ENCODE peak calls at places on chromosomes 16 and 17, in five cellular contexts. W, N, K, E and J are unnamed samples. For H3K27me3, the result is how much of the 10 kb centered on the place peaks cover.

GRCh38 chr16:84854759-84855158 is 35.0 kb downstream of the CRISPLD2 start:
- DNase-seq in K (no peak), W (no peak), E (no peak), N (no peak), J (no peak)

GRCh38 chr16:10612649-10613179 is 32.3 kb upstream of the EMP2 start:
- DNase-seq in N (no peak), E (no peak), W (no peak), K (no peak), J (no peak)

GRCh38 chr17:81330884-81331245 is 35.8 kb upstream of the SLC38A10 start:
- DNase-seq in K (no peak), E (no peak), N (no peak), W (no peak), J (no peak)

GRCh38 chr17:63117431-63117830 is 151.4 kb downstream of the TANC2 start:
- DNase-seq in E (no peak), K (no peak), N (no peak), W (no peak), J (no peak)

GRCh38 chr17:15185625-15185991 is 79.5 kb downstream of the PMP22 start:
- DNase-seq in W (no peak), N (no peak), E (no peak), K (peak), J (peak)

GRCh38 chr16:57807252-57807967 is 5.1 kb upstream of the KIFC3 start:
- DNase-seq in K (no peak), W (no peak), N (no peak), E (no peak), J (no peak)

GRCh38 chr17:68600123-68600880 is 865 bp downstream of the FAM20A start:
- DNase-seq in K (peak), W (no peak), E (peak), N (no peak), J (no peak)

GRCh38 chr17:82859431-82860403 is 19.9 kb upstream of the ZNF750 start:
- DNase-seq in E (no peak), N (no peak), W (no peak), K (no peak), J (peak)

GRCh38 chr17:15944720-15945492 is at the start of gene ADORA2B:
- DNase-seq in E (peak), K (peak), W (no peak), N (peak), J (peak)

GRCh38 chr17:65121916-65122821 is 15.0 kb upstream of the RGS9 start:
- DNase-seq in N (no peak), K (no peak), E (no peak), W (no peak), J (no peak)

GRCh38 chr16:75039941-75040340 is 41.1 kb downstream of the ZNRF1 start:
- DNase-seq in N (no peak), E (no peak), W (no peak), K (no peak), J (peak)

GRCh38 chr17:75847595-75848522 is 3.7 kb upstream of the UNC13D start:
- DNase-seq in E (no peak), N (peak), W (no peak), K (peak), J (no peak)

GRCh38 chr16:84449156-84450140 is 55.0 kb downstream of the MEAK7 start:
- DNase-seq in W (no peak), N (peak), E (no peak), K (no peak), J (no peak)

GRCh38 chr17:71117461-71117860 is 948.1 kb downstream of the KCNJ2 start:
- DNase-seq in E (no peak), K (no peak), N (no peak), W (no peak), J (no peak)

GRCh38 chr16:86343111-86343642 is 167.2 kb upstream of the FOXF1 start:
- DNase-seq in W (no peak), K (no peak), N (peak), E (peak), J (peak)

GRCh38 chr17:10812674-10813073 is 8.8 kb upstream of the TMEM238L start:
- DNase-seq in W (no peak), E (no peak), K (no peak), N (no peak), J (no peak)

GRCh38 chr16:2912330-2913199 is 834 bp downstream of the FLYWCH1 start:
- DNase-seq in E (peak), N (peak), K (peak), W (no peak), J (peak)

GRCh38 chr17:46984341-46984740 is 5.3 kb upstream of the RPRML start:
- DNase-seq in E (no peak), W (no peak), K (no peak), N (no peak), J (no peak)

GRCh38 chr16:84843149-84844048 is 23.6 kb downstream of the CRISPLD2 start:
- DNase-seq in W (no peak), E (no peak), K (no peak), N (no peak), J (no peak)

GRCh38 chr17:68401288-68401687 is 56.0 kb downstream of the WIPI1 start:
- DNase-seq in K (no peak), E (no peak), N (peak), W (no peak), J (no peak)

GRCh38 chr16:2765462-2766404 is 11.3 kb downstream of the ELOB start:
- DNase-seq in E (no peak), N (no peak), K (no peak), W (no peak), J (no peak)

GRCh38 chr17:66829883-66830282 is 5.0 kb upstream of the CACNG5 start:
- DNase-seq in E (no peak), N (peak), W (no peak), K (no peak), J (no peak)

GRCh38 chr17:15896277-15896676 is 48.7 kb upstream of the ADORA2B start:
- DNase-seq in K (no peak), E (no peak), W (no peak), N (no peak), J (no peak)

GRCh38 chr16:27445502-27446175 is 43.7 kb downstream of the IL21R start:
- DNase-seq in W (no peak), K (no peak), E (no peak), N (peak), J (no peak)

GRCh38 chr17:73782641-73783381 is 138.6 kb upstream of the SDK2 start:
- DNase-seq in N (no peak), W (no peak), E (no peak), K (no peak), J (no peak)

GRCh38 chr17:17387017-17387416 is 83.8 kb downstream of the NT5M start:
- DNase-seq in N (no peak), W (no peak), K (peak), E (no peak), J (no peak)

GRCh38 chr17:1109606-1110523 is 69.9 kb downstream of the ABR start:
- DNase-seq in W (no peak), K (no peak), E (no peak), N (no peak), J (no peak)

GRCh38 chr17:76217081-76217480 is 23.2 kb downstream of the RNF157 start:
- DNase-seq in N (no peak), K (no peak), W (no peak), E (no peak), J (no peak)

GRCh38 chr17:50365649-50366393 is 7.2 kb downstream of the MRPL27 start:
- DNase-seq in N (peak), W (no peak), E (no peak), K (no peak), J (no peak)

GRCh38 chr16:56343661-56344517 is 81.5 kb downstream of the AMFR start:
- DNase-seq in W (no peak), K (no peak), E (no peak), N (no peak), J (no peak)

GRCh38 chr17:75733471-75733870 is 12.2 kb downstream of the ITGB4 start:
- DNase-seq in K (no peak), E (no peak), W (no peak), N (no peak), J (no peak)

GRCh38 chr16:85401370-85401916 is 211.7 kb upstream of the GSE1 start:
- DNase-seq in W (no peak), K (peak), E (peak), N (peak), J (peak)

GRCh38 chr17:40516581-40517285 is 15.3 kb upstream of the TNS4 start:
- DNase-seq in E (peak), K (no peak), W (no peak), N (peak), J (no peak)

GRCh38 chr17:82956726-82957468 is 117.1 kb upstream of the ZNF750 start:
- DNase-seq in E (no peak), W (no peak), N (peak), K (no peak), J (no peak)

GRCh38 chr17:73553311-73553710 is 90.9 kb downstream of the SDK2 start:
- DNase-seq in N (no peak), E (no peak), K (no peak), W (no peak), J (no peak)

GRCh38 chr17:17902357-17902756 is 65.6 kb upstream of the SREBF1 start:
- DNase-seq in W (no peak), E (no peak), K (no peak), N (no peak), J (no peak)

GRCh38 chr17:67490471-67490870 is 113.4 kb downstream of the PITPNC1 start:
- DNase-seq in E (no peak), N (no peak), W (no peak), K (no peak), J (peak)

GRCh38 chr17:34840758-34841157 is 120.5 kb downstream of the CCT6B start:
- DNase-seq in E (no peak), W (no peak), N (no peak), K (no peak), J (no peak)

GRCh38 chr16:6382787-6383515 is 949.7 kb upstream of the RBFOX1 start:
- DNase-seq in E (no peak), W (no peak), N (no peak), K (no peak), J (no peak)

GRCh38 chr17:58513391-58513912 is 986 bp downstream of the MTMR4 start:
- DNase-seq in E (no peak), K (no peak), N (peak), W (no peak), J (no peak)
- TF ChIP-seq POLR2A in E (no peak), K (no peak), N (no peak), W (no peak), J (no peak)

GRCh38 chr17:79087428-79088143 is 13.0 kb downstream of the ENGASE start:
- DNase-seq in K (peak), N (peak), W (no peak), E (peak), J (peak)

GRCh38 chr17:79084291-79085153 is 9.9 kb downstream of the ENGASE start:
- DNase-seq in W (no peak), E (no peak), K (no peak), N (no peak), J (no peak)

GRCh38 chr17:79086609-79087427 is 12.2 kb downstream of the ENGASE start:
- DNase-seq in W (no peak), K (no peak), E (no peak), N (no peak), J (no peak)

GRCh38 chr17:79085154-79085920 is 10.7 kb downstream of the ENGASE start:
- DNase-seq in N (no peak), K (no peak), E (no peak), W (no peak), J (no peak)

DNA sequence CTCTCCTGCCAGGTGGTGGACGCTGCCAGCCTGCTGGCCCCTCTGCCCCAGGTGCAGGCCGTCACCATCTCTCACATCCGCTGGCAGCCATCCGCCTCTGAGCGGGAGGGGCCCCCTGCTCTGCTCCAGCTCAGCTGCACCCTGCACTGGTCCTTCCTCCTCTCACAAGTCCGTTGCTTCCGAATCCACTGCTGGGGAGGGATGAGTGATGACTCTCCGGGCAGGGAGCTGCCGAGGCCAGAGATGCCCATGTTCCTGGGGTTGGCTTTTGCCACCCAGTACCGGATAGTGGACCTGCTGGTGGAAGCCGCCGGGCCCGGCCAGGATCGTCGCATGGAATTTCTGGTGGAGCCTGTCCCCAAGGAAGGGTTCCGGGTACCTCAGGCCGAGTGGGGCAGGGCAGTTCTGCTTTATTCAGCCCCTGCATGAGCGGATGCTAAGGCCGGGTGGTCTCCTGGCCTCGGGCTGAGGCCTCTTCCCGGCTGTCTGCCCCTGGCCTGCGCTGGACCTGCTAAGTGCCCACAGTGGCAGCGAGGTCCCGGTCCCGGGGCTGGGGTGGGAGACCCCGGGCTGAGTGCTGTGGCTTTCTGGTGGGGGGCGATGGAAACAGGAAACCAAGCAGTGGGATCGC is 11.4 kb downstream of the ENGASE start:
- DNase-seq in W (no peak), K (no peak), E (no peak), N (no peak), J (peak)
- H3K27me3 ChIP-seq in W (under half), K (under half), E (under half), N (under half), J (under half)

GRCh38 chr17:27078296-27078695 is 215.6 kb upstream of the WSB1 start:
- DNase-seq in N (no peak), K (no peak), W (no peak), E (no peak), J (no peak)

GRCh38 chr17:27082023-27082774 is 211.7 kb upstream of the WSB1 start:
- DNase-seq in W (no peak), K (no peak), E (no peak), N (no peak), J (no peak)

GRCh38 chr17:27081002-27081638 is 212.8 kb upstream of the WSB1 start:
- DNase-seq in N (no peak), W (no peak), K (no peak), E (no peak), J (no peak)

GRCh38 chr17:27076814-27077213 is 217.1 kb upstream of the WSB1 start:
- DNase-seq in N (no peak), W (no peak), E (no peak), K (no peak), J (no peak)

GRCh38 chr17:27079660-27080059 is 214.3 kb upstream of the WSB1 start:
- DNase-seq in K (no peak), E (no peak), N (no peak), W (no peak), J (no peak)
- TF ChIP-seq POLR2A in K (no peak), E (no peak), N (no peak), W (no peak), J (no peak)

GRCh38 chr16:67165121-67166034 is 833 bp downstream of the HSF4 start:
- DNase-seq in K (no peak), E (no peak), N (no peak), W (no peak), J (no peak)
- H3K27me3 ChIP-seq in K (under half), E (under half), N (under half), W (under half), J (under half)

GRCh38 chr17:8187517-8188407 is 2.2 kb downstream of the BORCS6 start:
- DNase-seq in K (peak), E (peak), N (peak), W (no peak), J (peak)

GRCh38 chr17:8190506-8190905 is 526 bp upstream of the BORCS6 start:
- DNase-seq in N (no peak), W (no peak), K (no peak), E (no peak), J (no peak)

GRCh38 chr17:8188408-8188839 is 1.6 kb downstream of the BORCS6 start:
- DNase-seq in W (no peak), K (peak), N (no peak), E (no peak), J (no peak)

GRCh38 chr17:8189041-8189710 is 804 bp downstream of the BORCS6 start:
- DNase-seq in N (no peak), K (peak), E (no peak), W (no peak), J (peak)

GRCh38 chr17:8189711-8190477 is at the start of gene BORCS6:
- DNase-seq in N (peak), K (peak), W (peak), E (peak), J (peak)
- TF ChIP-seq POLR2A in N (peak), K (peak), W (peak), E (peak), J (peak)

DNA sequence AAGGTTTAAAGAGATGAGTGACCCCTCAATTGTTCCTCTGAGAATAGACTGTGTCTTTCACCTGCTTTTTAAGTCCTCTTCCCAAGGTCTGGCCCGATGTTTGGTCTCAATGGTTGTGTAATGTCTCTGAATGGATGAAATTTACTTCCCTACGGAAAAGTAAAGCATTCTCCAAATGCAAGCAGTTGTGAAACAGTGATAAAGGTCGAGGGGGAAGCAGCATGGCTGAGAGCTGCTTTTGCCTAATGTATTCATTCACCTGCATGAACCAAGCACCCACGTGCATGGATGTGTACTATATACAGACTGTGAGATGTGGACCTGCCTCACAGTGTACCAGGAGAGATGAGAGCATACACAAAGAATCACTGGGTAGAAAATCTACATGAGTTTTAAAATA is 11.4 kb downstream of the MRPS23 start:
- DNase-seq in K (no peak), W (no peak), N (peak), E (no peak), J (no peak)
- H3K27me3 ChIP-seq in K (under half), W (under half), N (under half), E (under half), J (under half)

GRCh38 chr17:19977360-19978205 is at the start of gene AKAP10:
- DNase-seq in K (peak), E (peak), W (peak), N (peak), J (peak)
- TF ChIP-seq POLR2A in K (peak), E (peak), W (peak), N (peak), J (peak)

GRCh38 chr16:1333149-1333812 is at the start of gene BAIAP3:
- DNase-seq in K (peak), N (no peak), W (no peak), E (no peak), J (no peak)

GRCh38 chr16:1330931-1331711 is 2.3 kb upstream of the BAIAP3 start:
- DNase-seq in K (no peak), W (no peak), N (no peak), E (no peak), J (no peak)

GRCh38 chr16:1330260-1330914 is 3.1 kb upstream of the BAIAP3 start:
- DNase-seq in K (no peak), N (no peak), W (no peak), E (no peak), J (no peak)

GRCh38 chr16:1332618-1333148 is 762 bp upstream of the BAIAP3 start:
- DNase-seq in W (no peak), E (no peak), K (no peak), N (no peak), J (no peak)

DNA sequence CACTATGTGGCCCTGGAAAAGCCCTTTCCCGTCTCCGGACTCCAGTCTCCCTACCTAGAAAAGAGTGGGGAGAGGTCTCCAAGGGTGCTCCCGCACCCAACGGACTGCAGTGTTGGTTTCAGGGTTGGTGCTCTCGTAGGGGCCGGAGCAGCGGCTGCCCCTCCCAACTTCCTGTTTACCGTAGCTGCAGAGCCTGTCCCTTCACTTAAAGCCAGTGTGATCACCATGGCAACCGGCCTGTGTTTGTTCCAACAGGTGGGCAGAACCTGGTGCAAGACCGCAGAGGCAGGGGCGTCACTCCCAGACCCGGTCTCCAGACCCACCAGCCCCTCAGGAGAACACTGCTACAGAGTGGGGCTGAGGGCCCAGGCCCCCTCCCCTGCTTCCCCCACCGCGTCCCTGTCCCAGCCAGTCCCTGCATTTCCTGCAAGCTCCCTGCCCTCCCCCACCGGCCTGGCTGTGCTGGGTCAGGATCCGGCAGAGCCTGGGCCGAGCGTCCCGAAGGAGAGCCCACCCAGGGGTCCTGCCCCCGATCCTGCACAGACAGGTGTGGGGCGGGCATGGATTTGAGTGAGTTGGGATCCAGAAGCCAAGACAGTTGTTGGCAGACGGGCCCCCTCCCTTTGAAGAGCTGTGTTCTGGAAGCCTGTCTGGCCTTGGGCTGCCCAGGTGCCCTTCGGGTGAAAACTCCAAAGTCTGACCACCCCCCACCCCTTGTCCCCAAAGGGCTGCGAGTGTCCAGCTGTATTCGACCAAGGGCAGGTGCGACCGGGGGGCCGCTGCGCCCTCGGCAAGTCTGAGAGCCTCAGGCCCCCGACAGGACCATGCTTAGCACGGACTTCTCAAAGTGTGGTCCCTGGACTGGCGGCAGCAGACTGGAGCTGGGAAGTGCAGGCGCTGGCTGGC is 1.5 kb upstream of the BAIAP3 start:
- DNase-seq in N (peak), W (no peak), E (no peak), K (peak), J (peak)
- H3K27me3 ChIP-seq in N (half or more), W (under half), E (under half), K (under half), J (under half)